ENCODE peak calls at places on chromosomes 11 and 22, in eight cellular contexts. V is GM23338, D is AG04450, A is OCI-LY7, E is RWPE1, Y is body of pancreas, F is left ventricle myocardium inferior, N is heart left ventricle. C is an unnamed sample.

GRCh38 chr22:41256254-41256897 is 15.6 kb upstream of the CHADL start:
- DNase-seq in V (no peak), D (peak), A (no peak), E (peak), Y (no peak), F (no peak), N (no peak), C (no peak)

GRCh38 chr11:59791639-59792038 is 18.9 kb downstream of the MRPL16 start:
- DNase-seq in V (no peak), D (no peak), A (no peak), E (no peak), Y (no peak), F (no peak), N (no peak), C (no peak)

GRCh38 chr11:120128392-120129172 is 9.3 kb downstream of the TRIM29 start:
- DNase-seq in V (no peak), D (no peak), A (no peak), E (peak), Y (peak), F (peak), N (no peak), C (no peak)

GRCh38 chr22:31603081-31603525 is 58.9 kb downstream of the PISD start:
- DNase-seq in V (no peak), D (no peak), A (no peak), E (no peak), Y (no peak), F (no peak), N (no peak), C (no peak)

GRCh38 chr11:132186699-132187098 is 816.3 kb downstream of the NTM start:
- DNase-seq in V (peak), D (no peak), A (no peak), E (no peak), Y (no peak), F (no peak), N (no peak), C (no peak)

GRCh38 chr22:49929553-49929979 is 11.1 kb downstream of the CRELD2 start:
- DNase-seq in V (peak), D (no peak), A (peak), E (peak), Y (no peak), F (peak), N (no peak), C (peak)

GRCh38 chr22:44211946-44212930 is 31.5 kb downstream of the PARVG start:
- DNase-seq in V (no peak), D (no peak), A (no peak), E (no peak), Y (no peak), F (no peak), N (no peak), C (no peak)

GRCh38 chr11:4134844-4135243 is 40.2 kb downstream of the RRM1 start:
- DNase-seq in V (no peak), D (peak), A (no peak), E (peak), Y (no peak), F (no peak), N (no peak), C (no peak)

GRCh38 chr11:128299132-128299726 is 288.1 kb downstream of the ETS1 start:
- DNase-seq in V (no peak), D (no peak), A (no peak), E (no peak), Y (peak), F (no peak), N (no peak), C (no peak)

GRCh38 chr22:22480940-22481339 is 27.6 kb downstream of the ZNF280B start:
- DNase-seq in V (no peak), D (no peak), A (no peak), E (no peak), Y (no peak), F (no peak), N (no peak), C (no peak)

GRCh38 chr11:31827458-31828206 is 16.5 kb upstream of the PAX6 start:
- DNase-seq in V (peak), D (peak), A (no peak), E (no peak), Y (no peak), F (no peak), N (no peak), C (no peak)

GRCh38 chr11:63557548-63557947 is 5.6 kb downstream of the PLAAT2 start:
- DNase-seq in V (no peak), D (no peak), A (no peak), E (no peak), Y (no peak), F (no peak), N (no peak), C (no peak)

GRCh38 chr11:134858783-134859480 is 446.9 kb upstream of the B3GAT1 start:
- DNase-seq in V (no peak), D (no peak), A (no peak), E (no peak), Y (no peak), F (no peak), N (no peak), C (no peak)

GRCh38 chr22:36541831-36542391 is 12.9 kb upstream of the EIF3D start:
- DNase-seq in V (no peak), D (peak), A (no peak), E (peak), Y (no peak), F (no peak), N (no peak), C (no peak)

GRCh38 chr11:13984616-13985474 is 22.3 kb downstream of the SPON1 start:
- DNase-seq in V (no peak), D (peak), A (peak), E (no peak), Y (no peak), F (no peak), N (no peak), C (no peak)

GRCh38 chr11:75280227-75280671 is 39.7 kb downstream of the TPBGL start:
- DNase-seq in V (peak), D (peak), A (peak), E (peak), Y (peak), F (peak), N (peak), C (peak)

GRCh38 chr22:21624120-21624879 is 5.5 kb downstream of the YDJC start:
- DNase-seq in V (peak), D (no peak), A (peak), E (no peak), Y (no peak), F (peak), N (no peak), C (no peak)

GRCh38 chr11:111945198-111945597 is 8.1 kb downstream of the DIXDC1 start:
- DNase-seq in V (no peak), D (no peak), A (no peak), E (no peak), Y (no peak), F (no peak), N (no peak), C (no peak)

GRCh38 chr11:15824060-15824459 is 532.3 kb downstream of the SOX6 start:
- DNase-seq in V (no peak), D (peak), A (no peak), E (no peak), Y (no peak), F (no peak), N (no peak), C (no peak)

GRCh38 chr11:15828241-15828903 is 528.0 kb downstream of the SOX6 start:
- DNase-seq in V (no peak), D (no peak), A (no peak), E (no peak), Y (no peak), F (no peak), N (no peak), C (peak)

GRCh38 chr11:15829312-15829711 is 527.0 kb downstream of the SOX6 start:
- DNase-seq in V (no peak), D (no peak), A (peak), E (no peak), Y (no peak), F (no peak), N (no peak), C (no peak)

GRCh38 chr11:15826008-15826650 is 530.2 kb downstream of the SOX6 start:
- DNase-seq in V (no peak), D (no peak), A (no peak), E (no peak), Y (no peak), F (no peak), N (no peak), C (peak)

GRCh38 chr11:15826826-15827225 is 529.5 kb downstream of the SOX6 start:
- DNase-seq in V (peak), D (no peak), A (peak), E (peak), Y (peak), F (peak), N (no peak), C (peak)
- TF ChIP-seq CTCF in V (peak), D (peak), A (peak), E (no peak), Y (no peak), F (peak), N (peak), C (no peak)

DNA sequence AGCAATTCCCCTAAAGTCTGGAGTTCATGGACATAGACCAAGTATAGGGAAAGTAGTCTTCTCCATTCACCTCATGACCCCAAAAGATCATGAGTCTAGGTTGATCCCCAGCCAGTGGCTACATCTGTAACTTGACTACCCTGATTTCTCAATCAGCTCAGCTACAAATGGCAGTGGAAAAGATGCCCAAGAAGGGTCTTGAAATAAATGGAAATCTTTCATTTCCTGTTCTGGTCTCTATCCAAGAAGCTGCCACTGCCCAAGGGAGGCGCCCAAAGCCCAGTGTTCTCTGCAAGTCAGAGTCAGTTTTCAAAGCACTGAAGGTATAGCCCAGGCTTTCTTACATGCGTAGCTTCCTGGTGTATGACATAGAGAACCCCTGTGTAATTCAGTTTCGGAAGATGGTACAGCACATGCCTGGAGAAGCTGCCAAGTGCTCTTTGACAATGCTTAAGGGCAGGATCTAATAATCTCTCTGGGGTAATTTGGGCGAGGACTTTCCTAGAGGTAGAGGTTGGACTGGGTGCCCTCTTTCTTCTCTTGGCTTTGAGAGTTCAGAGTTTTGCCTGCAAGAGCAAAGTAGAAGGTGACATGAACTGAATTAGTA is 101.1 kb downstream of the ADAMTS15 start:
- DNase-seq in V (peak), D (no peak), A (no peak), E (no peak), Y (no peak), F (no peak), N (no peak), C (no peak)
- H3K27ac ChIP-seq in V (no peak), D (no peak), A (no peak), E (no peak), Y (no peak), F (no peak), N (no peak), C (no peak)

GRCh38 chr11:114438303-114438702 is 964 bp upstream of the REXO2 start:
- DNase-seq in V (peak), D (no peak), A (no peak), E (peak), Y (no peak), F (no peak), N (no peak), C (no peak)

GRCh38 chr11:114441921-114442320 is 2.7 kb downstream of the REXO2 start:
- DNase-seq in V (no peak), D (no peak), A (no peak), E (no peak), Y (no peak), F (no peak), N (no peak), C (no peak)

GRCh38 chr11:114440121-114440860 is 1.0 kb downstream of the REXO2 start:
- DNase-seq in V (peak), D (no peak), A (peak), E (no peak), Y (no peak), F (no peak), N (no peak), C (no peak)

GRCh38 chr11:114440971-114441810 is 1.9 kb downstream of the REXO2 start:
- DNase-seq in V (no peak), D (no peak), A (peak), E (no peak), Y (no peak), F (no peak), N (no peak), C (no peak)

GRCh38 chr11:114439229-114440120 is at the start of gene REXO2:
- DNase-seq in V (peak), D (peak), A (peak), E (peak), Y (peak), F (peak), N (peak), C (peak)
- TF ChIP-seq CTCF in V (peak), D (peak), A (no peak), E (no peak), Y (no peak), F (peak), N (no peak), C (peak)

GRCh38 chr11:116812109-116812508 is 11.0 kb downstream of the APOA4 start:
- DNase-seq in V (no peak), D (no peak), A (no peak), E (no peak), Y (no peak), F (no peak), N (no peak), C (no peak)

GRCh38 chr11:116813170-116813569 is 9.9 kb downstream of the APOA4 start:
- DNase-seq in V (no peak), D (no peak), A (no peak), E (no peak), Y (no peak), F (no peak), N (no peak), C (no peak)

GRCh38 chr11:116814502-116814901 is 8.6 kb downstream of the APOA4 start:
- DNase-seq in V (no peak), D (no peak), A (no peak), E (no peak), Y (no peak), F (no peak), N (no peak), C (no peak)

GRCh38 chr11:116811194-116811593 is 11.9 kb downstream of the APOA4 start:
- DNase-seq in V (no peak), D (no peak), A (no peak), E (no peak), Y (no peak), F (no peak), N (no peak), C (no peak)

DNA sequence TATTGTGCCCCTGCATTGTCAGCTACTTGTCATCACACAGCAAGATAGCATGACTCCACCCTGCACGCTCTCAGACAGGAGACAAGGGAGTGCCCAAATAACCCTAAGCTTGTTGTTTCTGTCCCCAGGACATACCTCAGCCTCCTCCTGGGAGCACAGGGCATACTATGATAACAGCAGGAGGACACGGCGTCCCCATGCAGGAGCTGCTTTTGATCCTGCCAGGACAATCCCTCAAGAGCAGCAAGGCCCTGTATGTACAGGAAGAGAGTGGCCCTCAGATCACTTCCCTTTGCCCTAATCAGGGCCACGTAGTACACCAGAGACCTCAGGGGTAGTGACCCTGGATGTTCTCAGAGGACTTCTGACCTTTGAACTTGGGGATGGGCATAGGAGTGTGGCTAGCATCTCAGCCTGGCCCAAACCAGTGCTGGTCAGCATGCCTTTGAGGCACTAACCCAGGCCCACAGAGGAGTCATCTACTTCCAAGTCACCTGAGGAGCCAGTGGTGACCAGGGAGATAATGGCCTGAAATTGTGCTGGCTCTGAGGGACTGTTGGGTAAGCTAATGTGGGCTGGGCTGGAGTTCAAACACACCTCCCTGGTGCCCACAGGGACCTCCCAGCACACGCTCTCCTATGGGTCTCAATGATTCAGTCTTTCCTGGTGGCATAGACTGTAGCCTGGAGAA is 9.2 kb downstream of the APOA4 start:
- DNase-seq in V (no peak), D (no peak), A (no peak), E (no peak), Y (no peak), F (no peak), N (no peak), C (no peak)
- H3K27ac ChIP-seq in V (no peak), D (no peak), A (no peak), E (no peak), Y (no peak), F (no peak), N (peak), C (no peak)

DNA sequence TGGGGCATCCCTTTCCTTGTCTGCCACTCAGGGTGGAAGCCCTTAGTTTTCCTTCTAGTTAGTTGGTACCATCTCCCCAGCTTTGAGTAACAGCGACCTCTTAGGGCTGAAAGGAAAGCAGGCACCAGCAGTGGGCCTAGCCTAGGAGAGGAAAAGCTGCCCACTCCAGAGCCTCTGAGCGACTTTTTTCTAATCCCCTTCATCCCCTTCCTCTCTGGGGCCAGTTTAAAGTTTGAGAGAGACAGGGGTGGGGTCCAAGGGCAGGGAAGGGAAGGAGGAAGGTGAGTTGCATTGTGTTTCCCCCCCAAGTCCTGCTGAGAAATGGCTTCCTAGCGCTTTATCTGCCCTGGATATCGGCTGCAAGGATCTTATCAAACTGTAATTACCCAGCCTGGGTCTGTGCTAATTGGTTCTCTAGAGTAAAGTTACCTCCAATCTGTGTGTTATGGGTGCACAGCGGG is 573.9 kb upstream of the CADM1 start:
- DNase-seq in V (peak), D (no peak), A (peak), E (no peak), Y (no peak), F (no peak), N (no peak), C (no peak)
- TF ChIP-seq CTCF in V (peak), D (peak), A (peak), E (no peak), Y (no peak), F (peak), N (no peak), C (no peak)

GRCh38 chr11:57473208-57473930 is 13.0 kb downstream of the RTN4RL2 start:
- DNase-seq in V (no peak), D (no peak), A (no peak), E (no peak), Y (no peak), F (no peak), N (no peak), C (no peak)
- H3K27ac ChIP-seq in V (no peak), D (no peak), A (no peak), E (no peak), Y (no peak), F (no peak), N (no peak), C (no peak)

GRCh38 chr11:76469141-76469540 is 24.3 kb downstream of the EMSY start:
- DNase-seq in V (no peak), D (no peak), A (no peak), E (no peak), Y (no peak), F (no peak), N (no peak), C (no peak)
- TF ChIP-seq CTCF in V (no peak), D (no peak), A (no peak), E (no peak), Y (no peak), F (no peak), N (no peak), C (no peak)

C was measured in lung.